ENCODE peak calls at places on chromosomes 16 and 17, in four cellular contexts. K, F, N and X are unnamed samples.

GRCh38 chr17:52965856-52966255 is 807.3 kb upstream of the CA10 start:
- DNase-seq in F (no peak), K (no peak), N (no peak), X (no peak)

GRCh38 chr16:27920391-27920891 is 143.1 kb downstream of the GSG1L start:
- DNase-seq in K (no peak), F (no peak), N (no peak), X (no peak)

GRCh38 chr17:9057310-9057709 is 36.0 kb downstream of the NTN1 start:
- DNase-seq in K (no peak), F (no peak), N (no peak), X (no peak)

GRCh38 chr17:13885953-13886889 is 183.1 kb upstream of the COX10 start:
- DNase-seq in K (no peak), F (no peak), N (no peak), X (peak)

GRCh38 chr17:63834431-63835166 is 7.1 kb upstream of the FTSJ3 start:
- DNase-seq in N (peak), K (no peak), F (peak), X (no peak)

GRCh38 chr17:35129154-35129972 is 7.9 kb downstream of the FNDC8 start:
- DNase-seq in N (no peak), K (no peak), F (no peak), X (no peak)

GRCh38 chr17:59372138-59372751 is 40.8 kb downstream of the YPEL2 start:
- DNase-seq in K (no peak), N (no peak), F (no peak), X (no peak)

GRCh38 chr16:80051040-80051439 is 450.5 kb upstream of the MAF start:
- DNase-seq in F (no peak), K (no peak), N (no peak), X (no peak)

GRCh38 chr17:19958023-19958422 is 19.6 kb downstream of the AKAP10 start:
- DNase-seq in F (no peak), K (peak), N (no peak), X (no peak)

GRCh38 chr16:72474511-72475123 is 302.7 kb upstream of the PMFBP1 start:
- DNase-seq in F (no peak), K (peak), N (no peak), X (no peak)

GRCh38 chr16:89322381-89323119 is 105.0 kb downstream of the ZNF778 start:
- DNase-seq in K (no peak), F (no peak), N (peak), X (peak)